ENCODE peak calls at places on chromosomes 11 and 22, in nine cellular contexts. C is mesothelial cell of epicardium; R is upper lobe of left lung; X is stimulated activated naive CD8-positive, alpha-beta T cell treated with anti-CD3 and anti-CD28 coated beads, Interleukin-15, Interleukin-2, amounts not matched to agents 100 U/mL and 50 U/mL, for 24 hours; Z is IMR-90; T is fibroblast of the conjunctiva; I is Calu3; L is Daoy; J is EL. K is an unnamed sample.

GRCh38 chr11:69138265-69138664 is 17.5 kb upstream of the SMIM38 start:
- DNase-seq in C (no peak), R (no peak), X (no peak), Z (peak; percentile 73), T (peak; percentile 38), I (peak; percentile 64), L (no peak), J (peak; percentile 83), K (no peak)

GRCh38 chr22:22787805-22788459 is 99.7 kb upstream of the IGLL5 start:
- DNase-seq in C (no peak), R (no peak), X (peak; percentile 81), Z (peak; percentile 28), T (peak; percentile 20), I (peak; percentile 78), L (peak; percentile 55), J (peak; percentile 33), K (peak; percentile 38)

GRCh38 chr11:75813126-75813525 is 1.9 kb upstream of the UVRAG start:
- DNase-seq in C (no peak), R (no peak), X (no peak), Z (no peak), T (no peak), I (no peak), L (no peak), J (no peak), K (no peak)

GRCh38 chr11:124669193-124669592 is 4.3 kb downstream of the SIAE start:
- DNase-seq in C (no peak), R (no peak), X (peak; percentile 47), Z (peak; percentile 54), T (peak; percentile 38), I (peak; percentile 51), L (peak; percentile 51), J (peak; percentile 34), K (peak; percentile 47)

GRCh38 chr22:47629791-47630655 is 867.6 kb downstream of the TBC1D22A start:
- DNase-seq in C (no peak), R (no peak), X (no peak), Z (no peak), T (no peak), I (no peak), L (no peak), J (no peak), K (no peak)

GRCh38 chr11:119795231-119795630 is 66.2 kb upstream of the NECTIN1 start:
- DNase-seq in C (no peak), R (no peak), X (no peak), Z (peak; percentile 77), T (peak; percentile 27), I (peak; percentile 14), L (peak; percentile 92), J (peak; percentile 13), K (no peak)

GRCh38 chr22:41544671-41545476 is 604 bp upstream of the POLR3H start:
- DNase-seq in C (no peak), R (no peak), X (no peak), Z (no peak), T (no peak), I (no peak), L (no peak), J (no peak), K (no peak)

GRCh38 chr11:25435197-25435596 is 896.7 kb upstream of the ANO3 start:
- DNase-seq in C (no peak), R (no peak), X (no peak), Z (no peak), T (no peak), I (no peak), L (no peak), J (no peak), K (no peak)

GRCh38 chr22:24305260-24305692 is 34.6 kb downstream of the SPECC1L start:
- DNase-seq in C (no peak), R (no peak), X (no peak), Z (peak; percentile 4), T (no peak), I (no peak), L (no peak), J (no peak), K (peak; percentile 67)

GRCh38 chr22:37187891-37188761 is at the start of gene C1QTNF6:
- DNase-seq in C (no peak), R (no peak), X (no peak), Z (peak; percentile 35), T (no peak), I (peak; percentile 39), L (peak; percentile 70), J (peak; percentile 72), K (no peak)

GRCh38 chr22:40498454-40499186 is 128.2 kb downstream of the SGSM3 start:
- DNase-seq in C (no peak), R (no peak), X (no peak), Z (peak; percentile 97), T (no peak), I (peak; percentile 67), L (peak; percentile 95), J (peak; percentile 97), K (no peak)

GRCh38 chr11:85844439-85845051 is 10.6 kb upstream of the CCDC83 start:
- DNase-seq in C (no peak), R (no peak), X (no peak), Z (peak; percentile 80), T (no peak), I (peak; percentile 51), L (peak; percentile 67), J (peak; percentile 80), K (no peak)

K was measured in GDM1.